ENCODE peak calls at places on chromosomes 5 and 9, in ten cellular contexts. P is CD4-positive, CD25-positive, alpha-beta regulatory T cell; F is transverse colon; L is endodermal cell; C is CD8-positive, alpha-beta T cell; W is Peyer's patch; T is keratinocyte; D is H9; Y is pancreas; S is aorta. U is an unnamed sample. For H3K9me3, the result is how much of the 10 kb centered on the place peaks cover.

GRCh38 chr9:20990867-20991266 is 40.6 kb downstream of the HACD4 start:
- DNase-seq in Y (no peak), P (no peak), F (no peak), D (no peak), T (no peak), C (no peak), L (no peak), S (no peak), W (no peak), U (no peak)

GRCh38 chr5:103886826-103887225 is 324.2 kb upstream of the NUDT12 start:
- DNase-seq in S (no peak), P (no peak), L (no peak), F (no peak), C (no peak), D (no peak), T (no peak), Y (no peak), W (no peak), U (no peak)

GRCh38 chr5:149452007-149452664 is 73.0 kb upstream of the IL17B start:
- DNase-seq in C (no peak), F (peak), W (peak), L (peak), Y (no peak), T (no peak), P (no peak), D (peak), S (no peak), U (no peak)

GRCh38 chr9:36163049-36163839 is 5.9 kb upstream of the CCIN start:
- DNase-seq in T (no peak), F (no peak), L (peak), D (peak), Y (no peak), W (no peak), C (no peak), S (peak), P (no peak), U (no peak)

GRCh38 chr9:130842547-130842946 is 7.5 kb downstream of the ABL1 start:
- DNase-seq in Y (no peak), F (no peak), W (no peak), L (no peak), C (no peak), D (no peak), S (no peak), T (no peak), P (no peak), U (no peak)

GRCh38 chr5:65086234-65086886 is 317.6 kb downstream of the CWC27 start:
- DNase-seq in W (no peak), S (no peak), T (no peak), L (no peak), D (no peak), Y (no peak), F (no peak), P (no peak), C (no peak), U (no peak)

GRCh38 chr5:4977421-4977820 is 162.7 kb upstream of the ADAMTS16 start:
- DNase-seq in W (no peak), S (no peak), Y (no peak), P (no peak), C (no peak), F (no peak), T (no peak), D (no peak), L (no peak), U (no peak)

GRCh38 chr9:121841771-121842611 is 190.6 kb downstream of the DAB2IP start:
- DNase-seq in F (no peak), L (peak), D (no peak), P (no peak), C (no peak), T (no peak), S (peak), Y (no peak), W (peak), U (no peak)

GRCh38 chr9:134617246-134617645 is 24.4 kb upstream of the COL5A1 start:
- DNase-seq in T (no peak), L (peak), P (no peak), D (peak), C (no peak), W (peak), Y (peak), F (no peak), S (peak), U (no peak)

GRCh38 chr5:143509758-143510221 is 106.3 kb upstream of the NR3C1 start:
- DNase-seq in L (no peak), Y (no peak), F (no peak), C (no peak), W (no peak), P (peak), T (no peak), D (no peak), S (no peak), U (no peak)

GRCh38 chr9:1939926-1940368 is 75.2 kb upstream of the SMARCA2 start:
- DNase-seq in W (peak), P (peak), D (peak), S (no peak), Y (no peak), L (peak), T (no peak), C (peak), F (peak), U (no peak)

GRCh38 chr9:103904242-103904641 is 189.9 kb upstream of the SMC2 start:
- DNase-seq in P (no peak), L (no peak), F (no peak), W (no peak), Y (no peak), C (no peak), S (no peak), T (no peak), D (no peak), U (no peak)

GRCh38 chr9:98455957-98456621 is 200.6 kb upstream of the TBC1D2 start:
- DNase-seq in F (no peak), P (no peak), T (no peak), Y (no peak), D (no peak), C (no peak), W (no peak), S (no peak), L (no peak), U (no peak)

GRCh38 chr5:40030661-40031060 is 605.9 kb upstream of the DAB2 start:
- DNase-seq in Y (no peak), L (no peak), C (no peak), T (no peak), F (no peak), W (no peak), P (no peak), D (no peak), S (no peak), U (no peak)

GRCh38 chr5:78972654-78973428 is 12.3 kb downstream of the ARSB start:
- DNase-seq in P (no peak), F (peak), C (no peak), W (no peak), L (no peak), T (no peak), D (no peak), S (no peak), Y (no peak), U (no peak)

GRCh38 chr5:6175172-6175855 is 203.0 kb downstream of the MED10 start:
- DNase-seq in T (no peak), Y (no peak), W (no peak), S (no peak), P (no peak), D (no peak), L (no peak), F (no peak), C (no peak), U (no peak)

GRCh38 chr9:97307091-97307490 is 368 bp upstream of the CCDC180 start:
- DNase-seq in S (peak), T (no peak), F (peak), P (peak), Y (peak), L (peak), W (peak), C (no peak), D (peak), U (no peak)

GRCh38 chr9:75504721-75505120 is 385.8 kb upstream of the PCSK5 start:
- DNase-seq in Y (no peak), C (no peak), P (no peak), W (no peak), F (no peak), D (no peak), L (no peak), T (no peak), S (no peak), U (no peak)

GRCh38 chr9:94801242-94801641 is 74.7 kb downstream of the AOPEP start:
- DNase-seq in C (no peak), Y (no peak), S (no peak), F (no peak), T (no peak), P (no peak), D (no peak), W (no peak), L (peak), U (no peak)

GRCh38 chr5:121174351-121174750 is 677.3 kb upstream of the FTMT start:
- DNase-seq in D (no peak), P (no peak), T (no peak), Y (no peak), S (no peak), F (no peak), L (no peak), C (no peak), W (no peak), U (no peak)

GRCh38 chr5:31280210-31280609 is 86.7 kb downstream of the CDH6 start:
- DNase-seq in C (no peak), S (no peak), Y (no peak), F (no peak), W (no peak), D (no peak), P (no peak), L (no peak), T (no peak), U (no peak)

GRCh38 chr5:130720355-130720754 is 444.7 kb downstream of the HINT1 start:
- DNase-seq in Y (no peak), T (no peak), D (no peak), W (no peak), L (no peak), F (no peak), S (no peak), C (no peak), P (no peak), U (no peak)

GRCh38 chr9:135221576-135221950 is 134.1 kb downstream of the OLFM1 start:
- DNase-seq in C (no peak), W (no peak), Y (peak), L (no peak), F (no peak), T (no peak), D (no peak), P (no peak), S (peak), U (no peak)

GRCh38 chr5:107604990-107605389 is 65.7 kb downstream of the EFNA5 start:
- DNase-seq in D (no peak), P (peak), C (no peak), F (no peak), T (no peak), W (no peak), Y (no peak), L (no peak), S (no peak), U (no peak)

GRCh38 chr5:149217802-149218153 is 53.9 kb upstream of the AFAP1L1 start:
- DNase-seq in D (no peak), Y (no peak), P (no peak), L (no peak), C (no peak), F (no peak), W (no peak), T (no peak), S (no peak), U (no peak)

GRCh38 chr9:93650448-93650847 is 74.1 kb downstream of the PHF2 start:
- DNase-seq in T (no peak), L (peak), C (no peak), Y (peak), D (no peak), F (peak), W (peak), S (no peak), P (no peak), U (no peak)

GRCh38 chr5:16596541-16596940 is 20.3 kb downstream of the RETREG1 start:
- DNase-seq in F (no peak), C (no peak), D (no peak), Y (no peak), P (no peak), T (no peak), S (no peak), W (no peak), L (no peak), U (no peak)

GRCh38 chr9:27888661-27889295 is 315.5 kb upstream of the C9orf72 start:
- DNase-seq in P (peak), T (no peak), S (no peak), L (peak), D (peak), F (peak), Y (peak), C (peak), W (peak), U (no peak)

GRCh38 chr9:89732295-89732951 is 127.6 kb downstream of the GADD45G start:
- DNase-seq in T (no peak), F (no peak), L (no peak), D (no peak), S (no peak), P (no peak), C (no peak), Y (no peak), W (peak), U (no peak)

GRCh38 chr9:126860757-126861466 is 473 bp downstream of the ZBTB34 start:
- DNase-seq in Y (peak), W (peak), P (peak), L (peak), C (peak), D (no peak), F (peak), S (peak), T (no peak), U (peak)

GRCh38 chr9:85178486-85178885 is 509.0 kb downstream of the NTRK2 start:
- DNase-seq in F (no peak), T (peak), C (no peak), S (no peak), L (no peak), P (no peak), Y (no peak), D (peak), W (no peak), U (no peak)

DNA sequence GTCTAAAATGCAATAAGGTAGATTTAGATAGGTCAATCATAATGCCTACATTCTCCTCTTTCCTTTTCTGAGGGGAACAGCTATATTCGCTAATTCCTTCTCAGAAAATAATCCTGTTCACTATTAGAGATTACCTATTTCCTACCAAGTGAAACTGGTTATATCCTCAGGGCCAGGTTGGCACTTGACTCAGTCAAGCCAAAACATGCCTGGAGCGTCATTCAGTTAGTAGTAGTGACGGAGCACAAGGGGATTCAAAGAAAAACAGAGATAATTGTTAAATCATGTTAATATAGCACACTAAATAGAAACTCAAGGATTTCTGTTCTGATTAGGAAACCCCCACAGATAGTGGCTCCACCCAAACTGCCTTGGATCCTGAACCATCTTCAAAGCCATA is 515.4 kb upstream of the PTPRD start:
- DNase-seq in F (no peak), Y (no peak), C (no peak), D (no peak), L (no peak), P (no peak), W (no peak), T (no peak), S (no peak), U (no peak)
- H3K9me3 ChIP-seq in F (under half), Y (under half), C (under half), D (under half), L (under half), P (under half), W (under half), T (under half), S (under half), U (under half)

GRCh38 chr5:178965465-178966055 is 24.6 kb downstream of the ZNF454 start:
- DNase-seq in L (no peak), T (no peak), F (no peak), C (no peak), W (no peak), Y (no peak), D (no peak), P (no peak), S (no peak), U (no peak)
- H3K9me3 ChIP-seq in L (half or more), T (under half), F (half or more), C (under half), W (half or more), Y (under half), D (half or more), P (half or more), S (under half), U (under half)

GRCh38 chr5:111735829-111736228 is 21.2 kb downstream of the NREP start:
- DNase-seq in W (peak), L (peak), C (no peak), S (no peak), Y (no peak), P (no peak), T (no peak), D (peak), F (peak), U (no peak)
- H3K9me3 ChIP-seq in W (under half), L (under half), C (under half), S (under half), Y (under half), P (under half), T (under half), D (under half), F (under half), U (under half)

GRCh38 chr9:125574136-125574877 is 132.7 kb downstream of the MAPKAP1 start:
- DNase-seq in L (no peak), Y (no peak), W (no peak), S (no peak), F (no peak), C (no peak), T (no peak), P (no peak), D (no peak), U (no peak)
- H3K9me3 ChIP-seq in L (half or more), Y (under half), W (under half), S (under half), F (under half), C (under half), T (under half), P (under half), D (under half), U (under half)

GRCh38 chr5:2703615-2704014 is 47.9 kb downstream of the IRX2 start:
- DNase-seq in C (no peak), P (no peak), W (no peak), T (no peak), D (no peak), S (no peak), Y (no peak), L (no peak), F (no peak), U (no peak)
- H3K9me3 ChIP-seq in C (under half), P (under half), W (under half), T (under half), D (under half), S (under half), Y (under half), L (under half), F (under half), U (under half)

GRCh38 chr5:178428341-178429155 is 161.6 kb downstream of the COL23A1 start:
- DNase-seq in D (peak), S (no peak), Y (peak), P (no peak), W (no peak), L (no peak), T (no peak), F (no peak), C (no peak), U (no peak)
- H3K9me3 ChIP-seq in D (under half), S (under half), Y (under half), P (under half), W (under half), L (under half), T (under half), F (under half), C (under half), U (under half)

GRCh38 chr5:133990396-133990795 is 14.4 kb downstream of the VDAC1 start:
- DNase-seq in S (no peak), C (no peak), D (no peak), T (no peak), L (no peak), P (no peak), F (no peak), Y (no peak), W (no peak), U (no peak)

GRCh38 chr5:133992429-133993151 is 12.2 kb downstream of the VDAC1 start:
- DNase-seq in C (no peak), Y (no peak), L (no peak), P (no peak), D (no peak), T (no peak), W (no peak), F (no peak), S (no peak), U (no peak)

GRCh38 chr5:133993152-133993548 is 11.6 kb downstream of the VDAC1 start:
- DNase-seq in D (no peak), F (no peak), P (no peak), S (no peak), Y (no peak), C (no peak), W (no peak), L (no peak), T (no peak), U (no peak)

GRCh38 chr5:133993563-133993962 is 11.2 kb downstream of the VDAC1 start:
- DNase-seq in C (no peak), F (no peak), Y (no peak), P (no peak), L (no peak), D (no peak), T (no peak), S (no peak), W (no peak), U (no peak)

GRCh38 chr5:133991171-133991910 is 13.4 kb downstream of the VDAC1 start:
- DNase-seq in Y (no peak), F (no peak), L (no peak), P (no peak), C (no peak), S (no peak), D (no peak), T (no peak), W (no peak), U (no peak)
- H3K9me3 ChIP-seq in Y (under half), F (under half), L (under half), P (under half), C (under half), S (under half), D (under half), T (under half), W (under half), U (under half)

GRCh38 chr5:34543687-34544086 is 112.4 kb upstream of the RAI14 start:
- DNase-seq in T (no peak), Y (no peak), W (no peak), F (no peak), D (no peak), S (no peak), P (no peak), C (no peak), L (no peak), U (no peak)
- H3K9me3 ChIP-seq in T (under half), Y (under half), W (under half), F (under half), D (under half), S (under half), P (under half), C (under half), L (half or more), U (under half)